ENCODE peak calls at places on chromosomes 4 and X, in four cellular contexts. T is esophagus muscularis mucosa; B is uterus; K is effector memory CD4-positive, alpha-beta T cell. E is an unnamed sample.

GRCh38 chrX:56284269-56284668 is 52.1 kb downstream of the KLF8 start:
- DNase-seq in T (no peak), B (no peak), K (no peak), E (no peak)

GRCh38 chrX:23742174-23742692 is 843 bp downstream of the ACOT9 start:
- DNase-seq in T (no peak), B (peak; percentile 51), K (no peak), E (no peak)

GRCh38 chr4:186137193-186137792 is 32.8 kb downstream of the FAM149A start:
- DNase-seq in T (peak; percentile 19), B (no peak), K (no peak), E (no peak)

GRCh38 chr4:136438645-136439044 is 1093.6 kb downstream of the PCDH18 start:
- DNase-seq in T (no peak), B (no peak), K (no peak), E (no peak)

GRCh38 chr4:15655223-15656037 is at the start of gene FBXL5:
- DNase-seq in T (peak; percentile 93), B (peak; percentile 67), K (peak; percentile 76), E (peak; percentile 92)

GRCh38 chr4:65665951-65666523 is 4.3 kb downstream of the EPHA5 start:
- DNase-seq in T (no peak), B (no peak), K (no peak), E (no peak)

GRCh38 chrX:40366661-40367060 is 214.1 kb upstream of the ATP6AP2 start:
- DNase-seq in T (no peak), B (no peak), K (no peak), E (no peak)

GRCh38 chr4:88763075-88763474 is 65.4 kb upstream of the NAP1L5 start:
- DNase-seq in T (no peak), B (no peak), K (no peak), E (no peak)

GRCh38 chr4:185836268-185837084 is 24.5 kb upstream of the SORBS2 start:
- DNase-seq in T (no peak), B (no peak), K (no peak), E (no peak)

GRCh38 chrX:17817242-17817641 is 43.9 kb downstream of the RAI2 start:
- DNase-seq in T (no peak), B (no peak), K (no peak), E (no peak)

GRCh38 chr4:148651991-148652390 is 209.8 kb upstream of the NR3C2 start:
- DNase-seq in T (no peak), B (no peak), K (no peak), E (no peak)

GRCh38 chr4:172830295-172830764 is 338.3 kb upstream of the GALNT7 start:
- DNase-seq in T (no peak), B (no peak), K (no peak), E (no peak)

GRCh38 chrX:154411322-154411980 is at the start of gene TAFAZZIN:
- DNase-seq in T (no peak), B (peak; percentile 63), K (peak; percentile 57), E (peak; percentile 60)

GRCh38 chr4:28973591-28974350 is 1746.4 kb upstream of the PCDH7 start:
- DNase-seq in T (no peak), B (no peak), K (no peak), E (no peak)

GRCh38 chr4:140071043-140071442 is 82.9 kb downstream of the MAML3 start:
- DNase-seq in T (no peak), B (no peak), K (no peak), E (no peak)

GRCh38 chr4:7854697-7855370 is 84.8 kb downstream of the AFAP1 start:
- DNase-seq in T (no peak), B (no peak), K (peak; percentile 66), E (peak; percentile 75)

GRCh38 chrX:140298946-140299345 is 205.9 kb downstream of the SOX3 start:
- DNase-seq in T (no peak), B (no peak), K (no peak), E (no peak)

GRCh38 chrX:132483951-132484350 is 4.9 kb downstream of the MBNL3 start:
- DNase-seq in T (no peak), B (no peak), K (no peak), E (no peak)

GRCh38 chr4:87010192-87010591 is 75.4 kb downstream of the AFF1 start:
- DNase-seq in T (no peak), B (no peak), K (no peak), E (no peak)
- H3K4me1 ChIP-seq in T (peaks cover 78% of the 10 kb centered on the region), B (no peaks in the 10 kb centered on the region), K (peaks cover 11% of the 10 kb centered on the region), E (peaks cover 30% of the 10 kb centered on the region)

GRCh38 chr4:3767569-3768288 is 1.5 kb downstream of the ADRA2C start:
- DNase-seq in T (no peak), B (no peak), K (no peak), E (no peak)
- H3K4me1 ChIP-seq in T (peaks cover 18% of the 10 kb centered on the region), B (peaks cover 7% of the 10 kb centered on the region), K (no peaks in the 10 kb centered on the region), E (no peaks in the 10 kb centered on the region)

GRCh38 chrX:136207546-136207945 is 43.7 kb downstream of the MAP7D3 start:
- DNase-seq in T (no peak), B (no peak), K (no peak), E (no peak)

GRCh38 chrX:136203438-136203837 is 47.8 kb downstream of the MAP7D3 start:
- DNase-seq in T (no peak), B (no peak), K (no peak), E (peak; percentile 11)

GRCh38 chrX:136206916-136207315 is 44.3 kb downstream of the MAP7D3 start:
- DNase-seq in T (no peak), B (no peak), K (no peak), E (no peak)

GRCh38 chrX:136204571-136204970 is 46.6 kb downstream of the MAP7D3 start:
- DNase-seq in T (no peak), B (no peak), K (peak; percentile 8), E (peak; percentile 26)

GRCh38 chrX:136205882-136206281 is 45.3 kb downstream of the MAP7D3 start:
- DNase-seq in T (no peak), B (no peak), K (no peak), E (no peak)
- H3K4me1 ChIP-seq in T (peaks cover 81% of the 10 kb centered on the region), B (peaks cover 3% of the 10 kb centered on the region), K (peaks cover 10% of the 10 kb centered on the region), E (peaks cover 22% of the 10 kb centered on the region)

GRCh38 chr4:184811484-184812180 is 14.1 kb downstream of the ACSL1 start:
- DNase-seq in T (no peak), B (peak; percentile 43), K (no peak), E (no peak)
- H3K4me1 ChIP-seq in T (peaks cover 55% of the 10 kb centered on the region), B (no peaks in the 10 kb centered on the region), K (no peaks in the 10 kb centered on the region), E (no peaks in the 10 kb centered on the region)

GRCh38 chr4:159051245-159052071 is 51.4 kb upstream of the RAPGEF2 start:
- DNase-seq in T (no peak), B (no peak), K (no peak), E (no peak)
- H3K4me1 ChIP-seq in T (peaks cover 8% of the 10 kb centered on the region), B (no peaks in the 10 kb centered on the region), K (no peaks in the 10 kb centered on the region), E (no peaks in the 10 kb centered on the region)

GRCh38 chr4:87079967-87080366 is 140.5 kb downstream of the KLHL8 start:
- DNase-seq in T (no peak), B (no peak), K (no peak), E (no peak)

GRCh38 chr4:87078987-87079469 is 141.4 kb downstream of the KLHL8 start:
- DNase-seq in T (no peak), B (peak; percentile 57), K (no peak), E (no peak)

GRCh38 chr4:87077834-87078585 is 142.4 kb downstream of the KLHL8 start:
- DNase-seq in T (no peak), B (no peak), K (no peak), E (no peak)

GRCh38 chr4:87081826-87082225 is 138.6 kb downstream of the KLHL8 start:
- DNase-seq in T (no peak), B (no peak), K (no peak), E (no peak)

GRCh38 chr4:87080462-87080861 is 140.0 kb downstream of the KLHL8 start:
- DNase-seq in T (no peak), B (no peak), K (no peak), E (no peak)
- H3K4me1 ChIP-seq in T (peaks cover 86% of the 10 kb centered on the region), B (no peaks in the 10 kb centered on the region), K (no peaks in the 10 kb centered on the region), E (no peaks in the 10 kb centered on the region)

E was measured in naive thymus-derived CD4-positive, alpha-beta T cell.